ENCODE peak calls at places on chromosomes 11 and 22, in four cellular contexts. U is mesendoderm, W is H1, R is H9. Z is an unnamed sample.

GRCh38 chr11:73875380-73875779 is 1.3 kb downstream of the COA4 start:
- DNase-seq in U (no peak), W (no peak), R (no peak), Z (no peak)

GRCh38 chr11:40514124-40514523 is 945.3 kb downstream of the LRRC4C start:
- DNase-seq in U (no peak), W (no peak), R (no peak), Z (no peak)

GRCh38 chr11:70842256-70842655 is 410.1 kb downstream of the SHANK2 start:
- DNase-seq in U (no peak), W (no peak), R (no peak), Z (no peak)

GRCh38 chr22:45009881-45010531 is at the start of gene PHF21B:
- DNase-seq in U (peak; percentile 86), W (no peak), R (peak; percentile 82), Z (no peak)

GRCh38 chr11:110921742-110922200 is 209.5 kb upstream of the ARHGAP20 start:
- DNase-seq in U (peak; percentile 88), W (no peak), R (peak; percentile 44), Z (no peak)

GRCh38 chr11:68038718-68039525 is at the start of gene TCIRG1:
- DNase-seq in U (peak; percentile 89), W (peak; percentile 47), R (peak; percentile 90), Z (peak; percentile 92)

GRCh38 chr11:34308821-34309585 is 48.8 kb downstream of the ABTB2 start:
- DNase-seq in U (no peak), W (no peak), R (no peak), Z (peak; percentile 75)

GRCh38 chr11:113986351-113987140 is 11.6 kb downstream of the HTR3A start:
- DNase-seq in U (no peak), W (no peak), R (no peak), Z (no peak)

GRCh38 chr22:43185860-43186261 is 1.1 kb downstream of the TTLL12 start:
- DNase-seq in U (peak; percentile 14), W (no peak), R (no peak), Z (no peak)

GRCh38 chr11:130473795-130474377 is 25.4 kb downstream of the ADAMTS15 start:
- DNase-seq in U (no peak), W (no peak), R (no peak), Z (no peak)

GRCh38 chr11:18599739-18600230 is at the start of gene MISFA:
- DNase-seq in U (no peak), W (no peak), R (no peak), Z (no peak)

GRCh38 chr11:2898366-2899079 is 12.9 kb upstream of the CDKN1C start:
- DNase-seq in U (peak; percentile 25), W (no peak), R (no peak), Z (peak; percentile 61)

GRCh38 chr11:116600930-116601329 is 171.9 kb downstream of the BUD13 start:
- DNase-seq in U (no peak), W (no peak), R (peak; percentile 18), Z (peak; percentile 25)

GRCh38 chr11:77094841-77095365 is 7.7 kb upstream of the OMP start:
- DNase-seq in U (no peak), W (no peak), R (no peak), Z (no peak)

GRCh38 chr22:41782316-41782715 is 18.2 kb upstream of the CCDC134 start:
- DNase-seq in U (no peak), W (no peak), R (no peak), Z (no peak)

DNA sequence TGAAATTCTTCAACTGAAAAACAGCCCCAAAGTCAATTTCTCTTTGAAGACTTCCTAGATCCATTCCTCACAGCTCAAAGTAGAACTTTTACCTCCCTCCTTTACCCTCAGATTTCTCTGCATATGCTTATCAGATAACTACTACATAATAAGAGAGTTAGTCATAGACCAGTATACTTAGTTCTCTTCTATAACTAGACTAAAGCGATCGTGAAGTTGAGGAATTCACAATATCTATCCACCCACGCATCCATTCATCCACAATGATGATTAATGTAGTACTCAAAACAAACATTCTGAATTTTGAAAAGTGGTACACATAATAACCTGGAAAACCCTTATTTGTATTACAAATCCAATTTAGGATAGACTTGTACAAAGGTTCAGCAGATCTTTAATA is 800.9 kb upstream of the TENM4 start:
- DNase-seq in U (no peak), W (no peak), R (no peak), Z (peak; percentile 37)
- H3K4me2 ChIP-seq in U (no peak overlapping the region), W (no peak overlapping the region), R (no peak overlapping the region), Z (no peak overlapping the region)

DNA sequence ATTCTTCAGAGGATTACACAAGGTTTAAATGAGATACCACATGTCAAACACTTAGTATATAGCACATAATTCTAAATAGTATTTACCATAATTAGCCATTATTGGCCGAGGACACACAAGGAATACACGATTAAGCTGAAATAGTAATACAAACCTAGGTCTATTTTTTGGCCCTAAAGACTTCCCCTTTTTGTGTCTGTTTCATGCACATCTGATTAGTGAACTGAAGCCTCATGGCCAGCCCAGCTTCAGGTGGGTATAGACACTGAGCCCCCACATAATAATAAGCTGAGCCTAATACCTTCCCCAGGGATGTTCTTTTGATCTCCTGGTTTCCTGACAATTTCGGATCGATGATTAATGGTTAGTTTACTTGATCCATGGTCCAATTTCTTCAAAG is 2.1 kb downstream of the GLYATL1B start:
- DNase-seq in U (no peak), W (no peak), R (no peak), Z (no peak)
- H3K18ac ChIP-seq in U (no peak overlapping the region), W (no peak overlapping the region), R (no peak overlapping the region), Z (no peak overlapping the region)

DNA sequence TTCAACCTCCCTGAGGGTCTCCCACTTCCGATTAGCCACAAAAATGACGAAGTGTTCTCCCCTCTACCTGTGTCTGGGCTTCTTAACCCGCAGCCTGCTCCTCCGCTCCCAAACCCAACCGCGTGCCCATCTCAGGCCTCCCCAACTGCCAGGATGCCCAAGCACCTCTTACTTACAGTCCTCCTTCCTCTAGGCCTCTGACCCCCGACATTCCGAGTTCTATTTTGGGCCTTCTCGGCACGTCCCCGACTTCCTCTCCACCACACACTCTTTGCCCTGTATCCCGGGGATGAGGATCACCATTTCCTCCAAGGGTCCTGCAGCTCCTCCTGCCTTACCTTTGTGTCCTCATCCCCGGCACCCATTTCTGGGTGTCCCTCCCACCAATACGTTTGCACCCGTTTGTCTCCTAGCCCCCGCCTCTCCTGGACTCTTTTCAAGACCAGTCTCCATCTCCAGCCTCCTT is 388 bp upstream of the MUS81 start:
- DNase-seq in U (no peak), W (no peak), R (no peak), Z (no peak)
- H3K79me2 ChIP-seq in U (peaks cover 38% of the 10 kb centered on the region), W (peaks cover 15% of the 10 kb centered on the region), R (peaks cover 14% of the 10 kb centered on the region), Z (peaks cover 35% of the 10 kb centered on the region)

DNA sequence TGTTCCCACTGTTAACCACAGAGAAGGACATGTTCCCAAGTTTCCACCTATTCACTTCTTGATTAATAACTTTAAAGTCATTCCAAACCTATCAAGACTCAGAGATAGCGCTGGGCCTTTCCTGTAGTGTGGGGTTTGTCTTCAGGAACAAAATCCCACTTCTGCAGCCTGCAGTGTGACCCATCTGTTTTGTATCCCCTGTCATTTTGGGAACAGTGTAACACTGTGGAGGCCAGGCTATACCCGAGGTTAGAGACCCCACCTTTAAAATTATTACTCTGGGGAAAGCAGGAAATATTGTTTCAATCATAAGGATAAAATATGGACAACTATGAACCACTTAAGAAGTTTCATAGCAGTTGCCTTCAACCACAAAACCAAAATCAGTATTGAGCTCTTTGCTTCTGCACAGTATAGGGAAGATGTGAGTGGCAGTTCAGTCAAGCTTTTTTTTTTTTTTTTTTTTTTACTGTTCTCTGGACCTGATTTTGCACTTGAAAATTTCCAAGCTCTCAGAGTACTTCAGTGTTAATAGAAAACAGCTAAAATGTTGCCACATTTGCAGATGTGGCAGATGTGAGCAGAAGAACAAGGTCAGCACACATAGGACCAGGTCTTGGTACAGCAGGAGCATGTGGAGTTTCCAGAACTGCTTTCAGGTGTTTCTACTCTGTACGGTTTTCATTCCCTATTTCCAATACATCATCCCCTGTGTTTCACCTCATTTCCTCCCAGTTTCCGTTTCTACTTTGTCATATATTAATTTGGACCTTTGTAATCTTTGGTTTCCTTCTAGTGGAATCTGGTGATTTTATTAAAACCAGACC is 121.5 kb downstream of the MAML2 start:
- DNase-seq in U (no peak), W (no peak), R (no peak), Z (no peak)
- H3K4me2 ChIP-seq in U (no peak overlapping the region), W (no peak overlapping the region), R (no peak overlapping the region), Z (no peak overlapping the region)

DNA sequence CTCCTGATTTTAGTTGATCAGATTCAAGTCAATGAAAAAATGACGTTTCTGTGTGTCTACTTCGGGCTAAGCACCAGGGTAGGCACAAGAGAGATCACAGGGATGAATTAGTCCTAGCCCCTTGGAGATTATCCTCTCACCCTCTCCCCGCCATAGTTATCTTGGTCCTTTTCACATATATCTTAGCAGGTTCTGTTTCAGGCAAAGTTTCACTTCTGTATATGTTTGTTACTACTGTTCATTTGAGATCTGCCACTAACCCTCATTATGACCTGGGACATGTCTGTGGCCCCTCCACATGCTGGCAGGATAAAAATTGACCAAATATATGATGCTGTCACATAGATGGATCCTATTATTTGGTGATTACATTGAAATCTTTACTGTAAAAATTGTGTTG is 186.1 kb downstream of the AASDHPPT start:
- DNase-seq in U (no peak), W (no peak), R (no peak), Z (no peak)
- H3K18ac ChIP-seq in U (no peak overlapping the region), W (no peak overlapping the region), R (no peak overlapping the region), Z (no peak overlapping the region)

GRCh38 chr11:129190087-129190486 is 2.0 kb downstream of the ARHGAP32 start:
- DNase-seq in U (peak; percentile 33), W (no peak), R (no peak), Z (peak; percentile 28)
- H3K79me2 ChIP-seq in U (peaks cover 2% of the 10 kb centered on the region), W (no peaks in the 10 kb centered on the region), R (no peaks in the 10 kb centered on the region), Z (no peaks in the 10 kb centered on the region)

GRCh38 chr11:65418431-65418680 is 4.2 kb upstream of the NEAT1 start:
- DNase-seq in U (no peak), W (no peak), R (no peak), Z (no peak)
- H3K4me2 ChIP-seq in U (no peak overlapping the region), W (peak overlapping the region; percentile 60), R (no peak overlapping the region), Z (peak overlapping the region; percentile 28)

DNA sequence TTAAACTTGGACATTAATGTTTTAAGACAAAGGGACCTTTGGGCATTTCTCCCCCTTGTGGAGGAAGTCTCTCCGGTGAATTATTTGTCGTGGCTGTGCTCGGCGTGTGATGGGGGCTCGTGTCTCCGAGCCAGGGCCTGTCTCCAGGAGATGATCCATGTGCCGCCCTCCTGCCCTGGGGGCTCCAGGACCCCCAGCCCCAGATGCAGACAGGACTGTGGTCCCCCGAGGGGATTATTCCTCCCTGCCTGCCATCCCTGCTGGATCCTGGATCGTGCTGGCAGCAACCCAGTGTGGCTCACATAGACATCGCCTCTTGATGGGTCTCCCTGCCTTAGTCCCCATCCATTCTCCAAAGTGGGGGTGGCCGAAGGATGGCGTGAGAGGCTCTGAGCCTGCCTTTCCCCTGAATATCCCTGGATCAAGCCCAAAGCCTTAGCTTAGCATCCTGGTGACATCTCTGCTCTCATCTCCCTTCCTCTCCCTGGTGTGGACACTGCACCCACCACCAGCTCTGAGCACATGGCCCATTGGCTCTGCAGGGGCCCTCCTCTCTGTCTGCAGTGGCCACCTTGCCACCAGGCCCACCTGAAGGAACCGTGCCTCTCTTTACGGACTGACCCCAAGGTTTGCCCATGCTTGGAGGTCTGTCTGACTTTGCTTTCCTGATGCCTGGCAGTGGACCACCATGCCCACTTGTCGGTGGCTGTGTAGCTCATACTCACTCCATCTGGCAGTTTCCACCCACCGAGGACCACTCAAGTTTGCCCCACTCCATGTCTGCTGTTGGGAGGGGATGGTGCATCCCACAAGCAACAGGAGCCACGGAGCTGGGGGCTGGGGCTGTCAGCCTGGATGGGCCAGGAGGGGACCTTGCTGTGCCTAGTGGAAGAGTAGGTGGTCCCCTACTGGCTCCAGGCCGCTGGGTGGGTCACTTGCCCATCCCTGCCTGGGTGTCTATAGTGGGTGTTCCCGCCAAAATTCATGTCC is 56.7 kb downstream of the SMIM38 start:
- DNase-seq in U (peak; percentile 29), W (no peak), R (peak; percentile 17), Z (peak; percentile 8)
- H3K18ac ChIP-seq in U (no peak overlapping the region), W (no peak overlapping the region), R (no peak overlapping the region), Z (no peak overlapping the region)